ENCODE peak calls at places on chromosomes 11 and 22, in ten cellular contexts. One of them, this sample, is unnamed. For H3K36me3, the result is how much of the 10 kb centered on the place peaks cover.

GRCh38 chr11:5701184-5701583 is 11.6 kb downstream of the TRIM22 start:
- DNase-seq in heart right ventricle: no peak
- DNase-seq in spleen: no peak
- DNase-seq in OCI-LY7: no peak
- DNase-seq in BE2C: no peak
- DNase-seq in psoas muscle: no peak
- DNase-seq in neural progenitor cell: no peak
- DNase-seq in vagina: no peak
- DNase-seq in right lobe of liver: no peak
- DNase-seq in stomach: no peak
- DNase-seq in this sample: no peak

GRCh38 chr22:44088976-44089570 is 65.0 kb downstream of the PARVB start:
- DNase-seq in stomach: no peak
- DNase-seq in BE2C: no peak
- DNase-seq in spleen: no peak
- DNase-seq in right lobe of liver: no peak
- DNase-seq in neural progenitor cell: no peak
- DNase-seq in psoas muscle: peak
- DNase-seq in vagina: no peak
- DNase-seq in heart right ventricle: peak
- DNase-seq in OCI-LY7: no peak
- DNase-seq in this sample: peak

GRCh38 chr11:3995949-3996554 is 98.5 kb upstream of the RRM1 start:
- DNase-seq in psoas muscle: no peak
- DNase-seq in heart right ventricle: no peak
- DNase-seq in vagina: no peak
- DNase-seq in stomach: no peak
- DNase-seq in neural progenitor cell: no peak
- DNase-seq in OCI-LY7: no peak
- DNase-seq in BE2C: peak
- DNase-seq in right lobe of liver: no peak
- DNase-seq in spleen: no peak
- DNase-seq in this sample: no peak

GRCh38 chr11:102666331-102666957 is 39.1 kb downstream of the MMP27 start:
- DNase-seq in neural progenitor cell: peak
- DNase-seq in spleen: no peak
- DNase-seq in psoas muscle: no peak
- DNase-seq in OCI-LY7: peak
- DNase-seq in vagina: no peak
- DNase-seq in BE2C: peak
- DNase-seq in heart right ventricle: no peak
- DNase-seq in stomach: no peak
- DNase-seq in right lobe of liver: no peak
- DNase-seq in this sample: peak

GRCh38 chr22:20777420-20778177 is 3.7 kb downstream of the SERPIND1 start:
- DNase-seq in BE2C: no peak
- DNase-seq in psoas muscle: no peak
- DNase-seq in right lobe of liver: no peak
- DNase-seq in OCI-LY7: no peak
- DNase-seq in stomach: no peak
- DNase-seq in spleen: no peak
- DNase-seq in vagina: no peak
- DNase-seq in heart right ventricle: no peak
- DNase-seq in neural progenitor cell: no peak
- DNase-seq in this sample: peak

GRCh38 chr11:111963786-111964385 is 26.7 kb downstream of the DIXDC1 start:
- DNase-seq in BE2C: no peak
- DNase-seq in heart right ventricle: no peak
- DNase-seq in OCI-LY7: no peak
- DNase-seq in spleen: no peak
- DNase-seq in right lobe of liver: no peak
- DNase-seq in vagina: no peak
- DNase-seq in psoas muscle: no peak
- DNase-seq in neural progenitor cell: no peak
- DNase-seq in stomach: no peak
- DNase-seq in this sample: no peak

GRCh38 chr11:127564803-127565202 is 564.2 kb upstream of the KIRREL3 start:
- DNase-seq in vagina: no peak
- DNase-seq in psoas muscle: no peak
- DNase-seq in OCI-LY7: no peak
- DNase-seq in stomach: no peak
- DNase-seq in neural progenitor cell: no peak
- DNase-seq in heart right ventricle: no peak
- DNase-seq in BE2C: no peak
- DNase-seq in spleen: no peak
- DNase-seq in right lobe of liver: no peak
- DNase-seq in this sample: no peak

GRCh38 chr11:68524213-68524612 is 63.7 kb downstream of the PPP6R3 start:
- DNase-seq in right lobe of liver: no peak
- DNase-seq in psoas muscle: no peak
- DNase-seq in OCI-LY7: no peak
- DNase-seq in BE2C: no peak
- DNase-seq in vagina: no peak
- DNase-seq in stomach: no peak
- DNase-seq in spleen: no peak
- DNase-seq in neural progenitor cell: no peak
- DNase-seq in heart right ventricle: no peak
- DNase-seq in this sample: peak

GRCh38 chr11:102927624-102927990 is 27.9 kb downstream of the MMP13 start:
- DNase-seq in psoas muscle: no peak
- DNase-seq in spleen: no peak
- DNase-seq in right lobe of liver: no peak
- DNase-seq in stomach: no peak
- DNase-seq in vagina: no peak
- DNase-seq in BE2C: no peak
- DNase-seq in heart right ventricle: no peak
- DNase-seq in neural progenitor cell: no peak
- DNase-seq in OCI-LY7: no peak
- DNase-seq in this sample: no peak

GRCh38 chr11:65501530-65502273 is 2.9 kb downstream of the MALAT1 start:
- DNase-seq in neural progenitor cell: no peak
- DNase-seq in vagina: no peak
- DNase-seq in stomach: no peak
- DNase-seq in BE2C: no peak
- DNase-seq in OCI-LY7: peak
- DNase-seq in spleen: no peak
- DNase-seq in right lobe of liver: peak
- DNase-seq in psoas muscle: no peak
- DNase-seq in heart right ventricle: no peak
- DNase-seq in this sample: no peak

GRCh38 chr11:69352715-69353325 is 58.9 kb downstream of the MYEOV start:
- DNase-seq in spleen: no peak
- DNase-seq in psoas muscle: no peak
- DNase-seq in heart right ventricle: no peak
- DNase-seq in OCI-LY7: no peak
- DNase-seq in neural progenitor cell: no peak
- DNase-seq in right lobe of liver: no peak
- DNase-seq in vagina: no peak
- DNase-seq in BE2C: no peak
- DNase-seq in stomach: peak
- DNase-seq in this sample: no peak

GRCh38 chr11:8019671-8020597 is 32.8 kb downstream of the EIF3F start:
- DNase-seq in OCI-LY7: no peak
- DNase-seq in stomach: no peak
- DNase-seq in vagina: peak
- DNase-seq in right lobe of liver: no peak
- DNase-seq in neural progenitor cell: peak
- DNase-seq in BE2C: peak
- DNase-seq in psoas muscle: no peak
- DNase-seq in heart right ventricle: peak
- DNase-seq in spleen: no peak
- DNase-seq in this sample: no peak

GRCh38 chr11:81644239-81644840 is 1089.3 kb downstream of the FAM181B start:
- DNase-seq in vagina: no peak
- DNase-seq in right lobe of liver: no peak
- DNase-seq in psoas muscle: no peak
- DNase-seq in stomach: no peak
- DNase-seq in spleen: no peak
- DNase-seq in BE2C: peak
- DNase-seq in OCI-LY7: peak
- DNase-seq in neural progenitor cell: peak
- DNase-seq in heart right ventricle: no peak
- DNase-seq in this sample: no peak

GRCh38 chr11:85295872-85296271 is 331.3 kb downstream of the DLG2 start:
- DNase-seq in stomach: no peak
- DNase-seq in OCI-LY7: no peak
- DNase-seq in vagina: no peak
- DNase-seq in BE2C: no peak
- DNase-seq in heart right ventricle: no peak
- DNase-seq in neural progenitor cell: no peak
- DNase-seq in spleen: no peak
- DNase-seq in psoas muscle: no peak
- DNase-seq in right lobe of liver: no peak
- DNase-seq in this sample: no peak

GRCh38 chr11:128246364-128247234 is 340.8 kb downstream of the ETS1 start:
- DNase-seq in neural progenitor cell: peak
- DNase-seq in BE2C: peak
- DNase-seq in OCI-LY7: no peak
- DNase-seq in vagina: no peak
- DNase-seq in psoas muscle: no peak
- DNase-seq in stomach: no peak
- DNase-seq in right lobe of liver: no peak
- DNase-seq in spleen: no peak
- DNase-seq in heart right ventricle: no peak
- DNase-seq in this sample: no peak

GRCh38 chr11:114140826-114141225 is 81.3 kb downstream of the ZBTB16 start:
- DNase-seq in right lobe of liver: no peak
- DNase-seq in neural progenitor cell: no peak
- DNase-seq in stomach: no peak
- DNase-seq in OCI-LY7: no peak
- DNase-seq in vagina: no peak
- DNase-seq in spleen: no peak
- DNase-seq in heart right ventricle: no peak
- DNase-seq in psoas muscle: peak
- DNase-seq in BE2C: no peak
- DNase-seq in this sample: no peak
- H3K36me3 ChIP-seq in right lobe of liver: under half
- H3K36me3 ChIP-seq in neural progenitor cell: under half
- H3K36me3 ChIP-seq in stomach: under half
- H3K36me3 ChIP-seq in OCI-LY7: under half
- H3K36me3 ChIP-seq in vagina: under half
- H3K36me3 ChIP-seq in spleen: under half
- H3K36me3 ChIP-seq in heart right ventricle: under half
- H3K36me3 ChIP-seq in psoas muscle: under half
- H3K36me3 ChIP-seq in BE2C: under half
- H3K36me3 ChIP-seq in this sample: under half

GRCh38 chr22:49648053-49648452 is 179.6 kb downstream of the BRD1 start:
- DNase-seq in vagina: no peak
- DNase-seq in neural progenitor cell: no peak
- DNase-seq in OCI-LY7: no peak
- DNase-seq in right lobe of liver: peak
- DNase-seq in BE2C: no peak
- DNase-seq in psoas muscle: no peak
- DNase-seq in stomach: no peak
- DNase-seq in spleen: no peak
- DNase-seq in heart right ventricle: no peak
- DNase-seq in this sample: no peak
- H3K4me3 ChIP-seq in vagina: no peak
- H3K4me3 ChIP-seq in neural progenitor cell: no peak
- H3K4me3 ChIP-seq in OCI-LY7: no peak
- H3K4me3 ChIP-seq in right lobe of liver: no peak
- H3K4me3 ChIP-seq in BE2C: no peak
- H3K4me3 ChIP-seq in psoas muscle: no peak
- H3K4me3 ChIP-seq in stomach: no peak
- H3K4me3 ChIP-seq in spleen: no peak
- H3K4me3 ChIP-seq in heart right ventricle: no peak
- H3K4me3 ChIP-seq in this sample: no peak

GRCh38 chr22:37647928-37648327 is 8.5 kb downstream of the SH3BP1 start:
- DNase-seq in heart right ventricle: no peak
- DNase-seq in BE2C: no peak
- DNase-seq in neural progenitor cell: no peak
- DNase-seq in spleen: no peak
- DNase-seq in psoas muscle: no peak
- DNase-seq in stomach: peak
- DNase-seq in right lobe of liver: no peak
- DNase-seq in vagina: no peak
- DNase-seq in OCI-LY7: no peak
- DNase-seq in this sample: no peak

GRCh38 chr22:37650463-37651136 is 7.9 kb upstream of the PDXP start:
- DNase-seq in stomach: no peak
- DNase-seq in spleen: no peak
- DNase-seq in vagina: no peak
- DNase-seq in heart right ventricle: no peak
- DNase-seq in right lobe of liver: no peak
- DNase-seq in OCI-LY7: no peak
- DNase-seq in neural progenitor cell: no peak
- DNase-seq in psoas muscle: no peak
- DNase-seq in BE2C: no peak
- DNase-seq in this sample: no peak

GRCh38 chr22:37643225-37643847 is 3.9 kb downstream of the SH3BP1 start:
- DNase-seq in vagina: no peak
- DNase-seq in BE2C: peak
- DNase-seq in stomach: peak
- DNase-seq in right lobe of liver: peak
- DNase-seq in OCI-LY7: peak
- DNase-seq in neural progenitor cell: peak
- DNase-seq in heart right ventricle: peak
- DNase-seq in psoas muscle: peak
- DNase-seq in spleen: peak
- DNase-seq in this sample: peak

GRCh38 chr22:37641251-37641949 is 1.9 kb downstream of the SH3BP1 start:
- DNase-seq in stomach: no peak
- DNase-seq in psoas muscle: no peak
- DNase-seq in BE2C: no peak
- DNase-seq in spleen: peak
- DNase-seq in right lobe of liver: no peak
- DNase-seq in heart right ventricle: no peak
- DNase-seq in neural progenitor cell: no peak
- DNase-seq in vagina: no peak
- DNase-seq in OCI-LY7: no peak
- DNase-seq in this sample: no peak

DNA sequence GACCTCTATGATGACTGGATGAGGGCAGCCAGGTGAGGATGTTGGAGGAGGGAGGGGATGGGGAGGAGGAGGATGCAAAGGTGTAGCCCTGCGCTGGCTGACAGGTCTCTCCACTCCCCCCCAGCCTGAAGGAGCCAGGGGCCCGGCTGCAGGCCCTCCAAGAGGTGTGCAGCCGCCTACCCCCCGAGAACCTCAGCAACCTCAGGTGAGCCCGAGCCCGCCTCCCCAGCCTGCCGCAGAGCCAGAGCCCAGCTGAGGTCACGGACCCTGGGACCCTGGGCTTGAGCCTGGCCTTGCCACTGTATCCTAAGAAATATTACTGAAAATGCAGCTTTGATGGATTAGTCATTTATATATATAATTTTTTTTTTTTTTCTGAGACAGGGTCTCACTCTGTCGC is 7.8 kb downstream of the SH3BP1 start:
- DNase-seq in OCI-LY7: no peak
- DNase-seq in vagina: no peak
- DNase-seq in BE2C: no peak
- DNase-seq in neural progenitor cell: no peak
- DNase-seq in stomach: no peak
- DNase-seq in psoas muscle: no peak
- DNase-seq in spleen: no peak
- DNase-seq in right lobe of liver: no peak
- DNase-seq in heart right ventricle: no peak
- DNase-seq in this sample: no peak
- H3K36me3 ChIP-seq in OCI-LY7: under half
- H3K36me3 ChIP-seq in vagina: under half
- H3K36me3 ChIP-seq in BE2C: under half
- H3K36me3 ChIP-seq in neural progenitor cell: under half
- H3K36me3 ChIP-seq in stomach: half or more
- H3K36me3 ChIP-seq in psoas muscle: under half
- H3K36me3 ChIP-seq in spleen: half or more
- H3K36me3 ChIP-seq in right lobe of liver: under half
- H3K36me3 ChIP-seq in heart right ventricle: under half
- H3K36me3 ChIP-seq in this sample: under half

GRCh38 chr11:124868322-124869274 is 3.4 kb downstream of the ROBO3 start:
- DNase-seq in vagina: no peak
- DNase-seq in OCI-LY7: no peak
- DNase-seq in right lobe of liver: peak
- DNase-seq in psoas muscle: no peak
- DNase-seq in spleen: no peak
- DNase-seq in stomach: no peak
- DNase-seq in neural progenitor cell: no peak
- DNase-seq in BE2C: no peak
- DNase-seq in heart right ventricle: no peak
- DNase-seq in this sample: no peak
- H3K4me3 ChIP-seq in vagina: no peak
- H3K4me3 ChIP-seq in OCI-LY7: no peak
- H3K4me3 ChIP-seq in right lobe of liver: no peak
- H3K4me3 ChIP-seq in psoas muscle: no peak
- H3K4me3 ChIP-seq in spleen: no peak
- H3K4me3 ChIP-seq in stomach: no peak
- H3K4me3 ChIP-seq in neural progenitor cell: peak
- H3K4me3 ChIP-seq in BE2C: no peak
- H3K4me3 ChIP-seq in heart right ventricle: no peak
- H3K4me3 ChIP-seq in this sample: no peak

This sample was measured in prostate gland.